ENCODE peak calls at places on chromosome 20, in eight cellular contexts. Y is HCEC 1CT; V is iPS DF 19.7; F is activated naive CD8-positive, alpha-beta T cell treated with anti-CD3 and anti-CD28 coated beads, Interleukin-2, amount 10 ng/mL, durations not matched to agents 7 days and 5 days; W is foreskin fibroblast; I is Peyer's patch; P is stimulated activated CD8-positive, alpha-beta memory T cell treated with anti-CD3 and anti-CD28 coated beads, Interleukin-2, amount 100 ng/mL, for 1 hour; C is HS-27A. A is an unnamed sample.

GRCh38 chr20:20364016-20364746 is 3.7 kb upstream of the INSM1 start:
- DNase-seq in Y (no peak), V (no peak), F (peak), W (no peak), I (no peak), P (no peak), C (no peak), A (no peak)

GRCh38 chr20:51467971-51468626 is 74.4 kb downstream of the NFATC2 start:
- DNase-seq in Y (no peak), V (no peak), F (no peak), W (no peak), I (no peak), P (no peak), C (no peak), A (no peak)

GRCh38 chr20:17664025-17664638 is 17.9 kb downstream of the RRBP1 start:
- DNase-seq in Y (no peak), V (no peak), F (no peak), W (no peak), I (peak), P (no peak), C (no peak), A (no peak)

GRCh38 chr20:63441777-63442493 is 30.5 kb downstream of the KCNQ2 start:
- DNase-seq in Y (peak), V (no peak), F (peak), W (no peak), I (peak), P (no peak), C (no peak), A (peak)

GRCh38 chr20:6623989-6624388 is 143.5 kb upstream of the BMP2 start:
- DNase-seq in Y (no peak), V (no peak), F (no peak), W (no peak), I (no peak), P (no peak), C (no peak), A (no peak)

GRCh38 chr20:49697071-49697470 is 16.6 kb downstream of the B4GALT5 start:
- DNase-seq in Y (no peak), V (no peak), F (no peak), W (no peak), I (peak), P (no peak), C (no peak), A (no peak)

GRCh38 chr20:21090112-21090737 is 15.9 kb downstream of the LINC00237 start:
- DNase-seq in Y (no peak), V (no peak), F (no peak), W (no peak), I (no peak), P (no peak), C (no peak), A (no peak)

GRCh38 chr20:35466856-35467255 is 11.5 kb downstream of the CEP250 start:
- DNase-seq in Y (no peak), V (no peak), F (no peak), W (no peak), I (no peak), P (no peak), C (no peak), A (no peak)

GRCh38 chr20:46118481-46119020 is 437 bp downstream of the CD40 start:
- DNase-seq in Y (no peak), V (no peak), F (no peak), W (no peak), I (peak), P (no peak), C (no peak), A (no peak)